ENCODE peak calls at places on chromosome 16, in six cellular contexts. One of them, this sample, is unnamed.

GRCh38 chr16:27404163-27404823 is 2.3 kb downstream of the IL21R start:
- DNase-seq in IMR-90: no peak
- DNase-seq in neuronal stem cell: no peak
- DNase-seq in H1: no peak
- DNase-seq in H9: no peak
- DNase-seq in mesenchymal stem cell: no peak
- DNase-seq in this sample: no peak

GRCh38 chr16:19502395-19503131 is 19.3 kb downstream of the GDE1 start:
- DNase-seq in IMR-90: peak
- DNase-seq in neuronal stem cell: peak
- DNase-seq in H1: no peak
- DNase-seq in H9: peak
- DNase-seq in mesenchymal stem cell: peak
- DNase-seq in this sample: peak

GRCh38 chr16:55478827-55479559 is at the start of gene MMP2:
- DNase-seq in IMR-90: peak
- DNase-seq in neuronal stem cell: peak
- DNase-seq in H1: peak
- DNase-seq in H9: peak
- DNase-seq in mesenchymal stem cell: peak
- DNase-seq in this sample: peak

GRCh38 chr16:50301626-50302471 is 35.5 kb downstream of the ADCY7 start:
- DNase-seq in IMR-90: peak
- DNase-seq in neuronal stem cell: no peak
- DNase-seq in H1: no peak
- DNase-seq in H9: peak
- DNase-seq in mesenchymal stem cell: peak
- DNase-seq in this sample: no peak

GRCh38 chr16:70448075-70448474 is 6.3 kb upstream of the FCSK start:
- DNase-seq in IMR-90: no peak
- DNase-seq in neuronal stem cell: no peak
- DNase-seq in H1: no peak
- DNase-seq in H9: no peak
- DNase-seq in mesenchymal stem cell: no peak
- DNase-seq in this sample: no peak

GRCh38 chr16:76370344-76370743 is 93.1 kb downstream of the CNTNAP4 start:
- DNase-seq in IMR-90: no peak
- DNase-seq in neuronal stem cell: no peak
- DNase-seq in H1: no peak
- DNase-seq in H9: peak
- DNase-seq in mesenchymal stem cell: no peak
- DNase-seq in this sample: no peak

GRCh38 chr16:12120331-12120981 is 143.9 kb downstream of the SNX29 start:
- DNase-seq in IMR-90: peak
- DNase-seq in neuronal stem cell: no peak
- DNase-seq in H1: no peak
- DNase-seq in H9: no peak
- DNase-seq in mesenchymal stem cell: peak
- DNase-seq in this sample: no peak

GRCh38 chr16:10581507-10581906 is 1.1 kb upstream of the EMP2 start:
- DNase-seq in IMR-90: peak
- DNase-seq in neuronal stem cell: no peak
- DNase-seq in H1: no peak
- DNase-seq in H9: no peak
- DNase-seq in mesenchymal stem cell: peak
- DNase-seq in this sample: no peak

GRCh38 chr16:2166263-2167080 is 10.9 kb downstream of the TRAF7 start:
- DNase-seq in IMR-90: no peak
- DNase-seq in neuronal stem cell: no peak
- DNase-seq in H1: no peak
- DNase-seq in H9: no peak
- DNase-seq in mesenchymal stem cell: no peak
- DNase-seq in this sample: no peak
- H2BK15ac ChIP-seq in IMR-90: no peak
- H2BK15ac ChIP-seq in neuronal stem cell: no peak
- H2BK15ac ChIP-seq in H1: no peak
- H2BK15ac ChIP-seq in H9: no peak
- H2BK15ac ChIP-seq in mesenchymal stem cell: no peak
- H2BK15ac ChIP-seq in this sample: no peak

DNA sequence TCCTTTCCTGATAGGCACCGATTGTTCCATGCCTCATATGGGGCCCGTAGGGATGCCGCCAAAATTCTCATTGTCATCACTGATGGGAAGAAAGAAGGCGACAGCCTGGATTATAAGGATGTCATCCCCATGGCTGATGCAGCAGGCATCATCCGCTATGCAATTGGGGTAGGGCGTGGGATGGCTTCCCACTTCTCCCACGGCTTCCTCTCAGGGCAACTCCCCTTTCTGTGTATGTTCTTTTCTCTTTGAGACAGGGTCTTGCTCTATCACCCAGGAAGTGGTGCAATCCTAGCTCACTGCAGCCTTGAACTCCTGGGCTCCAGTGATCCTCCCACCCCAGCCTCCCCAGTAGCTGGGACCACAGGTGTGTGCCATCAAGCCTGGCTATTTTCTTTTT is 5.3 kb downstream of the ITGAX start:
- DNase-seq in IMR-90: no peak
- DNase-seq in neuronal stem cell: no peak
- DNase-seq in H1: no peak
- DNase-seq in H9: no peak
- DNase-seq in mesenchymal stem cell: no peak
- DNase-seq in this sample: no peak
- H2BK15ac ChIP-seq in IMR-90: no peak
- H2BK15ac ChIP-seq in neuronal stem cell: no peak
- H2BK15ac ChIP-seq in H1: no peak
- H2BK15ac ChIP-seq in H9: no peak
- H2BK15ac ChIP-seq in mesenchymal stem cell: no peak
- H2BK15ac ChIP-seq in this sample: no peak

GRCh38 chr16:80074329-80074728 is 466.5 kb upstream of the DYNLRB2 start:
- DNase-seq in IMR-90: no peak
- DNase-seq in neuronal stem cell: no peak
- DNase-seq in H1: no peak
- DNase-seq in H9: no peak
- DNase-seq in mesenchymal stem cell: no peak
- DNase-seq in this sample: no peak
- H2BK15ac ChIP-seq in IMR-90: no peak
- H2BK15ac ChIP-seq in neuronal stem cell: no peak
- H2BK15ac ChIP-seq in H1: no peak
- H2BK15ac ChIP-seq in H9: no peak
- H2BK15ac ChIP-seq in mesenchymal stem cell: no peak
- H2BK15ac ChIP-seq in this sample: no peak

GRCh38 chr16:57270221-57271062 is 14.0 kb downstream of the PLLP start:
- DNase-seq in IMR-90: no peak
- DNase-seq in neuronal stem cell: peak
- DNase-seq in H1: no peak
- DNase-seq in H9: no peak
- DNase-seq in mesenchymal stem cell: no peak
- DNase-seq in this sample: peak

GRCh38 chr16:57268804-57269800 is 15.4 kb downstream of the PLLP start:
- DNase-seq in IMR-90: peak
- DNase-seq in neuronal stem cell: no peak
- DNase-seq in H1: no peak
- DNase-seq in H9: no peak
- DNase-seq in mesenchymal stem cell: no peak
- DNase-seq in this sample: peak

GRCh38 chr16:57271867-57272495 is 12.5 kb downstream of the PLLP start:
- DNase-seq in IMR-90: no peak
- DNase-seq in neuronal stem cell: no peak
- DNase-seq in H1: no peak
- DNase-seq in H9: no peak
- DNase-seq in mesenchymal stem cell: no peak
- DNase-seq in this sample: no peak

GRCh38 chr16:57273359-57273758 is 11.1 kb downstream of the PLLP start:
- DNase-seq in IMR-90: no peak
- DNase-seq in neuronal stem cell: peak
- DNase-seq in H1: no peak
- DNase-seq in H9: no peak
- DNase-seq in mesenchymal stem cell: no peak
- DNase-seq in this sample: peak

GRCh38 chr16:57271063-57271345 is 13.5 kb downstream of the PLLP start:
- DNase-seq in IMR-90: no peak
- DNase-seq in neuronal stem cell: no peak
- DNase-seq in H1: no peak
- DNase-seq in H9: no peak
- DNase-seq in mesenchymal stem cell: no peak
- DNase-seq in this sample: no peak
- H2BK15ac ChIP-seq in IMR-90: no peak
- H2BK15ac ChIP-seq in neuronal stem cell: peak
- H2BK15ac ChIP-seq in H1: no peak
- H2BK15ac ChIP-seq in H9: no peak
- H2BK15ac ChIP-seq in mesenchymal stem cell: no peak
- H2BK15ac ChIP-seq in this sample: no peak

GRCh38 chr16:52455549-52456277 is 91.2 kb downstream of the TOX3 start:
- DNase-seq in IMR-90: no peak
- DNase-seq in neuronal stem cell: no peak
- DNase-seq in H1: no peak
- DNase-seq in H9: no peak
- DNase-seq in mesenchymal stem cell: no peak
- DNase-seq in this sample: no peak

GRCh38 chr16:52456368-52456767 is 90.6 kb downstream of the TOX3 start:
- DNase-seq in IMR-90: no peak
- DNase-seq in neuronal stem cell: peak
- DNase-seq in H1: no peak
- DNase-seq in H9: no peak
- DNase-seq in mesenchymal stem cell: no peak
- DNase-seq in this sample: peak

GRCh38 chr16:52463904-52464303 is 83.0 kb downstream of the TOX3 start:
- DNase-seq in IMR-90: no peak
- DNase-seq in neuronal stem cell: no peak
- DNase-seq in H1: no peak
- DNase-seq in H9: no peak
- DNase-seq in mesenchymal stem cell: no peak
- DNase-seq in this sample: peak

GRCh38 chr16:52460652-52461172 is 86.2 kb downstream of the TOX3 start:
- DNase-seq in IMR-90: no peak
- DNase-seq in neuronal stem cell: no peak
- DNase-seq in H1: no peak
- DNase-seq in H9: no peak
- DNase-seq in mesenchymal stem cell: no peak
- DNase-seq in this sample: no peak
- H2BK15ac ChIP-seq in IMR-90: no peak
- H2BK15ac ChIP-seq in neuronal stem cell: no peak
- H2BK15ac ChIP-seq in H1: no peak
- H2BK15ac ChIP-seq in H9: no peak
- H2BK15ac ChIP-seq in mesenchymal stem cell: no peak
- H2BK15ac ChIP-seq in this sample: no peak

DNA sequence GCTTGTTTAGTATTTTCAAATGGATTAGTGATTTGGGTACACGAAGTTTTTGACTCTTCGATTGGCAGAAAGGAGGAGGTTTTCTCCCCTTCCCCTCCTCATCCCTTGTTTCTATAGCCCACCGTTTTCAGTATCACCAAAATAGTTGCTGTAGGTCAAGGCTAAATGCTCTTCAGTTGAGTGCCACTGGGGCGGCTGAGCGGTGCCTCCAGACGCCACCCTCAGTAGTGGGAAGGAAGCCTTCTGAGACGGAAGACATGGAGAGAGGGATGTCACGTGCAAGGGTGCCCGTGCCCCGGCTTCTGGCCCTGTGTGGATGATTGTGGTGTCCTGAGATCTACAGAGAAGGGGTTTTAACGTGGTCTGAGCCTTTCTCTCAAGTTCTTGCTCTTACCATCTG is 39.7 kb upstream of the CRISPLD2 start:
- DNase-seq in IMR-90: no peak
- DNase-seq in neuronal stem cell: no peak
- DNase-seq in H1: no peak
- DNase-seq in H9: no peak
- DNase-seq in mesenchymal stem cell: no peak
- DNase-seq in this sample: no peak
- H2BK15ac ChIP-seq in IMR-90: no peak
- H2BK15ac ChIP-seq in neuronal stem cell: no peak
- H2BK15ac ChIP-seq in H1: no peak
- H2BK15ac ChIP-seq in H9: no peak
- H2BK15ac ChIP-seq in mesenchymal stem cell: no peak
- H2BK15ac ChIP-seq in this sample: no peak

GRCh38 chr16:88758944-88759244 is 26.1 kb downstream of the PIEZO1 start:
- DNase-seq in IMR-90: no peak
- DNase-seq in neuronal stem cell: no peak
- DNase-seq in H1: no peak
- DNase-seq in H9: no peak
- DNase-seq in mesenchymal stem cell: no peak
- DNase-seq in this sample: no peak
- H2BK15ac ChIP-seq in IMR-90: peak
- H2BK15ac ChIP-seq in neuronal stem cell: no peak
- H2BK15ac ChIP-seq in H1: no peak
- H2BK15ac ChIP-seq in H9: no peak
- H2BK15ac ChIP-seq in mesenchymal stem cell: peak
- H2BK15ac ChIP-seq in this sample: no peak

GRCh38 chr16:31529398-31530312 is 2.0 kb downstream of the AHSP start:
- DNase-seq in IMR-90: no peak
- DNase-seq in neuronal stem cell: no peak
- DNase-seq in H1: no peak
- DNase-seq in H9: peak
- DNase-seq in mesenchymal stem cell: no peak
- DNase-seq in this sample: peak

GRCh38 chr16:31530405-31530804 is 2.7 kb downstream of the AHSP start:
- DNase-seq in IMR-90: no peak
- DNase-seq in neuronal stem cell: no peak
- DNase-seq in H1: no peak
- DNase-seq in H9: no peak
- DNase-seq in mesenchymal stem cell: no peak
- DNase-seq in this sample: no peak

GRCh38 chr16:31528726-31529397 is 1.2 kb downstream of the AHSP start:
- DNase-seq in IMR-90: peak
- DNase-seq in neuronal stem cell: no peak
- DNase-seq in H1: no peak
- DNase-seq in H9: peak
- DNase-seq in mesenchymal stem cell: no peak
- DNase-seq in this sample: peak

GRCh38 chr16:31532120-31532519 is 4.4 kb downstream of the AHSP start:
- DNase-seq in IMR-90: no peak
- DNase-seq in neuronal stem cell: no peak
- DNase-seq in H1: no peak
- DNase-seq in H9: no peak
- DNase-seq in mesenchymal stem cell: no peak
- DNase-seq in this sample: no peak

DNA sequence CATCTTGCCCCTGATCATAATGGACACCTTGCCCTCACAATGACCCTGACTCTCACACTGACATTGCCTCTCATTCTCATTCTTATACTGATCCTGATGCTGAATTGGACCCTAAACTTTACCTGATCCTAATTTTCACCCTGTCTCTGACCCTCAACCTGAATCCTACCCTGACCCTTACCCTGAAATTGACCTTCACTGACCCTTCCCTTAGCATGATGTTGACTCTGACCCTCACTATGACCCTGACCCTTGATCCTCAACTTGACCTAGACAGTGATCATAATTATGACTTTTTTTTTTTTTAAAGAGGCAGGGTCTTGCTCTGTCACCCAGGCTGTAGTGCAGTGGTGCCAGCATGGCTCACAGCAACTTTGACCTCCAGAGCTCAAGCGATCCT is 3.4 kb downstream of the AHSP start:
- DNase-seq in IMR-90: no peak
- DNase-seq in neuronal stem cell: no peak
- DNase-seq in H1: no peak
- DNase-seq in H9: no peak
- DNase-seq in mesenchymal stem cell: no peak
- DNase-seq in this sample: no peak
- H2BK15ac ChIP-seq in IMR-90: no peak
- H2BK15ac ChIP-seq in neuronal stem cell: no peak
- H2BK15ac ChIP-seq in H1: no peak
- H2BK15ac ChIP-seq in H9: no peak
- H2BK15ac ChIP-seq in mesenchymal stem cell: no peak
- H2BK15ac ChIP-seq in this sample: no peak

GRCh38 chr16:86913886-86914285 is 335.5 kb downstream of the FOXL1 start:
- DNase-seq in IMR-90: no peak
- DNase-seq in neuronal stem cell: no peak
- DNase-seq in H1: no peak
- DNase-seq in H9: no peak
- DNase-seq in mesenchymal stem cell: no peak
- DNase-seq in this sample: no peak
- H2BK15ac ChIP-seq in IMR-90: no peak
- H2BK15ac ChIP-seq in neuronal stem cell: no peak
- H2BK15ac ChIP-seq in H1: no peak
- H2BK15ac ChIP-seq in H9: no peak
- H2BK15ac ChIP-seq in mesenchymal stem cell: no peak
- H2BK15ac ChIP-seq in this sample: no peak